ENCODE peak calls at places on chromosomes 5 and 9, in seven cellular contexts. B, T, V, Z, X, G and L are unnamed samples.

GRCh38 chr5:139741823-139742172 is 53.8 kb upstream of the PSD2 start:
- DNase-seq in G (no peak), T (no peak), Z (no peak), X (no peak), B (no peak), V (no peak), L (no peak)

GRCh38 chr9:31336391-31336790 is 1048.1 kb upstream of the ACO1 start:
- DNase-seq in G (no peak), X (no peak), T (no peak), V (peak; percentile 3), B (no peak), Z (no peak), L (no peak)

GRCh38 chr5:78533356-78533755 is 115.2 kb downstream of the LHFPL2 start:
- DNase-seq in X (no peak), V (peak; percentile 64), G (peak; percentile 26), Z (no peak), B (no peak), T (no peak), L (no peak)

GRCh38 chr5:32241034-32241783 is 67.1 kb upstream of the GOLPH3 start:
- DNase-seq in X (no peak), T (no peak), B (no peak), Z (no peak), G (no peak), V (no peak), L (no peak)

GRCh38 chr9:89664896-89665329 is 60.1 kb downstream of the GADD45G start:
- DNase-seq in T (peak; percentile 89), G (no peak), X (peak; percentile 84), V (no peak), Z (no peak), B (no peak), L (no peak)

GRCh38 chr5:6745706-6746217 is 32.5 kb downstream of the TENT4A start:
- DNase-seq in T (no peak), X (peak; percentile 67), Z (no peak), V (peak; percentile 80), G (peak; percentile 18), B (no peak), L (no peak)

GRCh38 chr9:131020388-131020787 is 11.4 kb downstream of the LAMC3 start:
- DNase-seq in G (no peak), X (no peak), Z (no peak), V (peak; percentile 53), T (peak; percentile 87), B (no peak), L (no peak)

GRCh38 chr9:111301195-111301594 is 28.8 kb downstream of the OR2K2 start:
- DNase-seq in Z (no peak), G (no peak), X (no peak), B (no peak), V (peak; percentile 70), T (no peak), L (no peak)

GRCh38 chr9:135971892-135972291 is 10.7 kb upstream of the UBAC1 start:
- DNase-seq in B (no peak), T (no peak), X (peak; percentile 92), G (peak; percentile 52), V (no peak), Z (no peak), L (peak; percentile 83)

GRCh38 chr5:181059297-181060230 is 19.5 kb downstream of the BTNL9 start:
- DNase-seq in Z (no peak), G (no peak), T (peak; percentile 80), B (no peak), X (no peak), V (no peak), L (no peak)

GRCh38 chr5:151757233-151758140 is 944 bp downstream of the ATOX1 start:
- DNase-seq in V (no peak), T (no peak), G (no peak), B (no peak), X (no peak), Z (no peak), L (no peak)

GRCh38 chr9:110427497-110428104 is 89.9 kb upstream of the TXNDC8 start:
- DNase-seq in T (no peak), Z (peak; percentile 54), V (peak; percentile 46), X (peak; percentile 82), G (no peak), B (no peak), L (peak; percentile 57)

GRCh38 chr9:77766587-77766986 is 118.5 kb upstream of the GNA14 start:
- DNase-seq in T (no peak), V (no peak), B (no peak), Z (no peak), G (no peak), X (peak; percentile 16), L (no peak)

GRCh38 chr9:36396985-36397384 is 3.1 kb downstream of the RNF38 start:
- DNase-seq in B (no peak), X (no peak), G (no peak), V (no peak), T (no peak), Z (no peak), L (no peak)

GRCh38 chr5:128881609-128882008 is 83.7 kb upstream of the SLC27A6 start:
- DNase-seq in V (no peak), Z (no peak), T (no peak), G (no peak), X (no peak), B (no peak), L (no peak)
- H3K4me3 ChIP-seq in V (no peak overlapping the region), Z (no peak overlapping the region), T (no peak overlapping the region), G (no peak overlapping the region), X (no peak overlapping the region), B (no peak overlapping the region), L (no peak overlapping the region)

GRCh38 chr5:172235132-172235780 is 41.3 kb downstream of the EFCAB9 start:
- DNase-seq in G (no peak), V (peak; percentile 34), Z (no peak), X (peak; percentile 9), T (no peak), B (no peak), L (no peak)

GRCh38 chr5:172234031-172234430 is 40.1 kb downstream of the EFCAB9 start:
- DNase-seq in V (no peak), B (no peak), G (no peak), Z (no peak), T (no peak), X (no peak), L (no peak)

GRCh38 chr5:172235827-172236749 is 42.1 kb downstream of the EFCAB9 start:
- DNase-seq in V (no peak), X (peak; percentile 87), Z (no peak), G (no peak), T (no peak), B (no peak), L (no peak)

GRCh38 chr5:172243302-172243701 is 40.3 kb downstream of the UBTD2 start:
- DNase-seq in V (no peak), T (no peak), X (no peak), G (no peak), B (no peak), Z (no peak), L (no peak)

GRCh38 chr5:172238334-172238733 is 44.4 kb downstream of the EFCAB9 start:
- DNase-seq in Z (no peak), G (no peak), X (no peak), V (no peak), T (no peak), B (no peak), L (no peak)
- H3K4me3 ChIP-seq in Z (no peak overlapping the region), G (no peak overlapping the region), X (no peak overlapping the region), V (no peak overlapping the region), T (no peak overlapping the region), B (no peak overlapping the region), L (no peak overlapping the region)

GRCh38 chr5:14277407-14278320 is 134.5 kb downstream of the TRIO start:
- DNase-seq in G (no peak), V (no peak), T (no peak), B (no peak), Z (no peak), X (no peak), L (no peak)
- H3K4me3 ChIP-seq in G (no peak overlapping the region), V (no peak overlapping the region), T (no peak overlapping the region), B (no peak overlapping the region), Z (no peak overlapping the region), X (no peak overlapping the region), L (no peak overlapping the region)

GRCh38 chr9:129665814-129666511 is 516 bp downstream of the PRRX2 start:
- DNase-seq in G (no peak), B (no peak), Z (no peak), T (peak; percentile 89), V (no peak), X (no peak), L (no peak)

GRCh38 chr9:129667378-129667777 is 1.9 kb downstream of the PRRX2 start:
- DNase-seq in V (no peak), G (no peak), X (no peak), B (no peak), T (no peak), Z (no peak), L (no peak)

GRCh38 chr9:129664664-129665007 is 811 bp upstream of the PRRX2 start:
- DNase-seq in V (no peak), Z (no peak), T (no peak), B (no peak), G (no peak), X (no peak), L (no peak)

GRCh38 chr9:129666575-129666974 is 1.1 kb downstream of the PRRX2 start:
- DNase-seq in X (no peak), V (no peak), B (no peak), T (no peak), Z (no peak), G (no peak), L (no peak)

GRCh38 chr9:129665008-129665771 is at the start of gene PRRX2:
- DNase-seq in Z (peak; percentile 83), X (no peak), G (no peak), B (no peak), T (peak; percentile 93), V (no peak), L (peak; percentile 33)
- H3K4me3 ChIP-seq in Z (peak within 1 kb of the TSS; percentile 85), X (no peak within 1 kb of the TSS), G (no peak within 1 kb of the TSS), B (peak within 1 kb of the TSS; percentile 51), T (peak within 1 kb of the TSS; percentile 17), V (peak within 1 kb of the TSS; percentile 7), L (peak within 1 kb of the TSS; percentile 62)

DNA sequence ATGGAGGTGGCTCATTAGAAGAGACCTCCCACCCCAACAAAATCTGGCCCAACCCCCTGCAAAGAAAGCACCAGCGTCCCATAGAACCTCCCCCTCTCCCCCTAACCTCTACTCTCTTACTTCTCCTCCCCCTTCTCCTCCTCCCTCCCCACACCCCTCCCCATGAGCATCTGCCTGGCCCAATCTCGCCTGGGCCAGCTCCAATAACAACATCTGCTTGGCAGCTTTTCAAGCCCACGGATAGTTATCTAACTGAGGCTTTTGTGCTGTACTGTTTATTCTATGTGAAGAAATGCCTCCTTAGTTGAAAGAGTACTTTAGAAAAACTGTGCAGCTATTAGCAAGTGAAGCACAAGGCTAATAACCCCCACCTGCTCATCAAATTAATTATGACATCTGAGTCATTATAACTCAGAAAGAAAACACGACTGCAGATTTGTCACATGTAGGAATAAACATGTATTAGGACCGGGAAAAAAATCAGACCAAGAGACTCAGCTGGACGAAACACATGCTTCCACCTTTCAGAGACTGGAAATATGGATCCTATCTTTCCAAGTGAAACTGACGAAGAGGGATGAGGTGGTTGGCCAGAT is 42.8 kb downstream of the NFIB start:
- DNase-seq in B (no peak), V (peak; percentile 87), T (peak; percentile 92), G (peak; percentile 85), Z (peak; percentile 49), X (peak; percentile 46), L (no peak)
- H3K4me3 ChIP-seq in B (no peak overlapping the region), V (no peak overlapping the region), T (no peak overlapping the region), G (no peak overlapping the region), Z (no peak overlapping the region), X (no peak overlapping the region), L (no peak overlapping the region)